ENCODE peak calls at places on chromosomes 2 and 18, in seven cellular contexts. O is fibroblast of lung, C is GM23248, J is Karpas-422, S is IMR-90, E is kidney, I is NT2/D1. L is an unnamed sample.

GRCh38 chr2:64668542-64668941 is 14.8 kb upstream of the SERTAD2 start:
- DNase-seq in O (no peak), C (no peak), J (peak), S (no peak), E (no peak), I (no peak), L (no peak)

GRCh38 chr2:64108842-64109241 is 35.4 kb downstream of the PELI1 start:
- DNase-seq in O (no peak), C (no peak), J (no peak), S (no peak), E (no peak), I (no peak), L (no peak)

GRCh38 chr2:232779935-232780334 is 3.6 kb upstream of the KCNJ13 start:
- DNase-seq in O (peak), C (no peak), J (no peak), S (peak), E (no peak), I (no peak), L (no peak)

GRCh38 chr2:10385933-10386773 is 62.0 kb downstream of the ODC1 start:
- DNase-seq in O (peak), C (peak), J (no peak), S (peak), E (no peak), I (no peak), L (no peak)

GRCh38 chr2:121197369-121198091 is 87.5 kb downstream of the TFCP2L1 start:
- DNase-seq in O (peak), C (peak), J (no peak), S (peak), E (peak), I (no peak), L (no peak)

GRCh38 chr2:234932591-234933168 is 19.1 kb upstream of the SH3BP4 start:
- DNase-seq in O (no peak), C (no peak), J (no peak), S (no peak), E (no peak), I (peak), L (peak)

GRCh38 chr2:217964658-217965161 is 38.1 kb downstream of the TNS1 start:
- DNase-seq in O (no peak), C (no peak), J (no peak), S (no peak), E (peak), I (no peak), L (peak)

GRCh38 chr2:187520121-187520624 is 34.1 kb downstream of the TFPI start:
- DNase-seq in O (no peak), C (no peak), J (no peak), S (no peak), E (peak), I (no peak), L (no peak)

GRCh38 chr18:48832961-48833700 is 117.6 kb downstream of the SMAD7 start:
- DNase-seq in O (peak), C (peak), J (no peak), S (peak), E (peak), I (no peak), L (peak)

GRCh38 chr2:89825034-89825433 is 1133.6 kb downstream of the RPIA start:
- DNase-seq in O (no peak), C (no peak), J (no peak), S (no peak), E (no peak), I (no peak), L (no peak)

GRCh38 chr18:7812431-7813063 is 245.4 kb downstream of the PTPRM start:
- DNase-seq in O (peak), C (peak), J (no peak), S (peak), E (no peak), I (no peak), L (no peak)

GRCh38 chr18:26549486-26550435 is 1.4 kb upstream of the KCTD1 start:
- DNase-seq in O (peak), C (peak), J (peak), S (peak), E (peak), I (no peak), L (peak)

GRCh38 chr2:20231632-20232031 is 6.7 kb upstream of the SDC1 start:
- DNase-seq in O (peak), C (peak), J (no peak), S (peak), E (peak), I (no peak), L (peak)

GRCh38 chr18:24421831-24422230 is 4.6 kb upstream of the IMPACT start:
- DNase-seq in O (no peak), C (no peak), J (no peak), S (no peak), E (no peak), I (no peak), L (no peak)

GRCh38 chr2:46913471-46914381 is 1.9 kb downstream of the MCFD2 start:
- DNase-seq in O (peak), C (peak), J (no peak), S (peak), E (no peak), I (no peak), L (peak)

GRCh38 chr2:62404948-62405347 is 101.0 kb downstream of the TMEM17 start:
- DNase-seq in O (no peak), C (no peak), J (no peak), S (no peak), E (no peak), I (no peak), L (no peak)

GRCh38 chr2:230680463-230681195 is 32.0 kb upstream of the CAB39 start:
- DNase-seq in O (peak), C (peak), J (peak), S (peak), E (no peak), I (no peak), L (no peak)

GRCh38 chr18:28003451-28003850 is 173.5 kb downstream of the CDH2 start:
- DNase-seq in O (peak), C (peak), J (no peak), S (peak), E (no peak), I (no peak), L (no peak)

GRCh38 chr2:88263861-88264260 is 93.7 kb downstream of the THNSL2 start:
- DNase-seq in O (no peak), C (no peak), J (no peak), S (no peak), E (no peak), I (no peak), L (no peak)

GRCh38 chr2:207782238-207783030 is 12.7 kb upstream of the FZD5 start:
- DNase-seq in O (no peak), C (no peak), J (no peak), S (no peak), E (no peak), I (no peak), L (no peak)

GRCh38 chr2:99771691-99772333 is 282.0 kb upstream of the REV1 start:
- DNase-seq in O (no peak), C (no peak), J (no peak), S (no peak), E (no peak), I (no peak), L (no peak)

GRCh38 chr18:10022365-10022764 is 108.5 kb downstream of the VAPA start:
- DNase-seq in O (no peak), C (no peak), J (no peak), S (no peak), E (no peak), I (no peak), L (no peak)

GRCh38 chr2:237231593-237231992 is 145.9 kb downstream of the COPS8 start:
- DNase-seq in O (peak), C (peak), J (no peak), S (no peak), E (no peak), I (no peak), L (no peak)

GRCh38 chr2:181190711-181191110 is 210.3 kb downstream of the UBE2E3 start:
- DNase-seq in O (no peak), C (peak), J (no peak), S (no peak), E (no peak), I (no peak), L (peak)

GRCh38 chr2:12712871-12713270 is 3.9 kb upstream of the TRIB2 start:
- DNase-seq in O (no peak), C (no peak), J (no peak), S (peak), E (no peak), I (no peak), L (no peak)

GRCh38 chr2:168752361-168752760 is 50.1 kb upstream of the NOSTRIN start:
- DNase-seq in O (no peak), C (no peak), J (no peak), S (no peak), E (no peak), I (no peak), L (no peak)

GRCh38 chr2:213241817-213242216 is 42.4 kb upstream of the SPAG16 start:
- DNase-seq in O (no peak), C (no peak), J (no peak), S (no peak), E (no peak), I (no peak), L (no peak)

GRCh38 chr2:103445356-103445755 is 683.5 kb downstream of the TMEM182 start:
- DNase-seq in O (no peak), C (no peak), J (no peak), S (no peak), E (no peak), I (no peak), L (no peak)

GRCh38 chr2:240149943-240150784 is 9.7 kb upstream of the OTOS start:
- DNase-seq in O (peak), C (peak), J (peak), S (peak), E (peak), I (peak), L (peak)

GRCh38 chr18:52903858-52904257 is 563.9 kb downstream of the DCC start:
- DNase-seq in O (no peak), C (peak), J (peak), S (no peak), E (no peak), I (peak), L (peak)

GRCh38 chr18:12520442-12520992 is 112.8 kb downstream of the PRELID3A start:
- DNase-seq in O (peak), C (peak), J (no peak), S (peak), E (no peak), I (no peak), L (peak)

GRCh38 chr2:154133823-154134222 is 262.1 kb downstream of the GALNT13 start:
- DNase-seq in O (no peak), C (peak), J (no peak), S (no peak), E (no peak), I (no peak), L (no peak)

GRCh38 chr18:71324356-71324755 is 1035.5 kb downstream of the SOCS6 start:
- DNase-seq in O (no peak), C (no peak), J (no peak), S (no peak), E (no peak), I (no peak), L (no peak)

GRCh38 chr18:48734460-48734859 is 195.6 kb downstream of the CTIF start:
- DNase-seq in O (no peak), C (peak), J (no peak), S (no peak), E (peak), I (no peak), L (no peak)

GRCh38 chr2:204072443-204073324 is 136.1 kb downstream of the ICOS start:
- DNase-seq in O (no peak), C (peak), J (peak), S (no peak), E (no peak), I (peak), L (peak)

GRCh38 chr2:218166791-218167190 is at the start of gene CXCR1:
- DNase-seq in O (no peak), C (no peak), J (peak), S (no peak), E (no peak), I (no peak), L (no peak)

GRCh38 chr2:76197842-76198448 is 487.2 kb upstream of the GCFC2 start:
- DNase-seq in O (peak), C (peak), J (peak), S (peak), E (no peak), I (peak), L (peak)

GRCh38 chr2:207399301-207399700 is 130.5 kb upstream of the CREB1 start:
- DNase-seq in O (no peak), C (no peak), J (no peak), S (no peak), E (no peak), I (no peak), L (peak)

GRCh38 chr2:72803151-72803550 is 22.7 kb downstream of the EXOC6B start:
- DNase-seq in O (peak), C (peak), J (no peak), S (peak), E (no peak), I (no peak), L (no peak)

GRCh38 chr2:172836386-172837200 is 100.9 kb downstream of the RAPGEF4 start:
- DNase-seq in O (peak), C (peak), J (no peak), S (peak), E (no peak), I (no peak), L (no peak)

GRCh38 chr2:241811209-241811951 is 2.4 kb downstream of the NEU4 start:
- DNase-seq in O (no peak), C (no peak), J (no peak), S (no peak), E (peak), I (no peak), L (no peak)

GRCh38 chr2:241809383-241810303 is 650 bp downstream of the NEU4 start:
- DNase-seq in O (no peak), C (no peak), J (no peak), S (no peak), E (peak), I (no peak), L (no peak)

GRCh38 chr2:241810304-241811208 is 1.6 kb downstream of the NEU4 start:
- DNase-seq in O (no peak), C (no peak), J (no peak), S (no peak), E (peak), I (no peak), L (no peak)

GRCh38 chr2:241808701-241809382 is at the start of gene NEU4:
- DNase-seq in O (no peak), C (no peak), J (no peak), S (no peak), E (peak), I (no peak), L (peak)

DNA sequence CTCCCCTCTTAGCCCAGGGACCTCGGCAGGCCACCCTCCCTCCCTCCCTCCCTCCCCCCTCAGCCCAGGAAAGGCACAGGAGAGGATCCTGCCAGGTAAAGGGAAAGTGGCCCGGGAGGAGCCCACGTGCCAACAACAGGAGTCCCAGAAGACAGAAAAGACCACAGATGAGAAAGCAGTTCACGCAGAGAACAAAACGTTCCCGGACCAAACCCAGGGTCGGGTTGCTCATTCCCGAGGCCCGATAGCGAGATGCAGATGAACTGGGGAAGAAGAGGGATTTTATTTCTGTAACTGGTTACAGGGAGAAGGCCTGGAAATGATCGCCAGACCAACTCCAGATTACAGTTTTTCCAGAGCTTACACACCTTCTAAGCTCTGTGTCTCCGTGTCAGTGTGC is 942 bp upstream of the NEU4 start:
- DNase-seq in O (no peak), C (no peak), J (no peak), S (no peak), E (peak), I (no peak), L (no peak)
- H3K9ac ChIP-seq in O (no peak), C (no peak), J (no peak), S (no peak), E (no peak), I (no peak), L (no peak)

GRCh38 chr18:79070486-79070885 is 1.3 kb downstream of the ATP9B start:
- DNase-seq in O (no peak), C (peak), J (peak), S (no peak), E (no peak), I (no peak), L (no peak)
- H3K9ac ChIP-seq in O (no peak), C (peak), J (peak), S (peak), E (no peak), I (no peak), L (peak)

DNA sequence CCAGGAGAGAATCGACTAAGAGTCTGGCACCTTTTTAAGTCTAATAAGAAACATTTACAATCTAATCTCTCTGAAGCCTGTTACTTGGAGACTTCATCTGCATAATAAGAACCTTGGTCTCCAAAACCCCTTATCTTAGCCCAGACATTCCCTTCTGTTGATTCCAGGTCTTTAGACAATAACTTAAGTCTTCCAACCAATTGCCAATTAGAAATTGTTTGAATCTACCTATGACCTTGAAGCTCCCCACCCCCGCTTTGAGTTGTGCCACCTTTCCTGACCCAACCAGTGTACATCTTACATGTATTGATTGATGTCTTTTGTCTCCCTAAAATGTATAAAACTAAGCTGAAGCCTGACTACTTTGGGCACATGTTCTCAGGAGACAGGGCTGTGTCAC is 49.5 kb upstream of the DTNA start:
- DNase-seq in O (peak), C (no peak), J (no peak), S (no peak), E (no peak), I (no peak), L (no peak)
- H3K9ac ChIP-seq in O (no peak), C (no peak), J (no peak), S (no peak), E (no peak), I (no peak), L (no peak)

GRCh38 chr2:31347788-31348187 is 66.8 kb downstream of the XDH start:
- DNase-seq in O (peak), C (peak), J (no peak), S (peak), E (no peak), I (no peak), L (peak)
- H3K9ac ChIP-seq in O (no peak), C (no peak), J (no peak), S (no peak), E (no peak), I (no peak), L (no peak)

DNA sequence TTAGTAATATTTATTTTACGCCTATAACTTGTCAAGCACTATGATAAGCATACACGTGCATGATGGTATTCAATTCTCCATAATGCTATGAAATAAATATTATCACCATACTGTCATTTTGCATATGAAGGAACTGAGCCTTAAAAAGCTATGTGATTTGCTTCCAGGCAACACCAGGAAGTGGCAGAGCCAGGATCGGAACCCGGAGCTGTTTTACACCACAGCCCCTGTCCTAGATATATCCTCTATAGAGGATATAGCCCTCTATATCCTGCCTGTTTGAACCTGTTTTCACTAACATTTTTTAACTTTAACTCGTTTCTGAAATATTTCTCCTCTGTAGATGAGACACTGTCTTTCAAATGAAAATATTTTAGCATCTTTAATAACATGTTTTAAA is 690.0 kb downstream of the SATB2 start:
- DNase-seq in O (no peak), C (no peak), J (no peak), S (no peak), E (no peak), I (no peak), L (no peak)
- H3K9ac ChIP-seq in O (no peak), C (no peak), J (no peak), S (no peak), E (no peak), I (no peak), L (no peak)

GRCh38 chr2:7057865-7058400 is 140.7 kb downstream of the RNF144A start:
- DNase-seq in O (no peak), C (no peak), J (peak), S (no peak), E (no peak), I (no peak), L (no peak)

GRCh38 chr2:7061436-7061779 is 144.2 kb downstream of the RNF144A start:
- DNase-seq in O (no peak), C (no peak), J (no peak), S (no peak), E (no peak), I (no peak), L (no peak)

GRCh38 chr2:7060602-7061435 is 143.6 kb downstream of the RNF144A start:
- DNase-seq in O (no peak), C (no peak), J (no peak), S (no peak), E (no peak), I (no peak), L (no peak)

GRCh38 chr2:7061921-7062320 is 144.7 kb downstream of the RNF144A start:
- DNase-seq in O (no peak), C (no peak), J (no peak), S (no peak), E (no peak), I (no peak), L (no peak)

DNA sequence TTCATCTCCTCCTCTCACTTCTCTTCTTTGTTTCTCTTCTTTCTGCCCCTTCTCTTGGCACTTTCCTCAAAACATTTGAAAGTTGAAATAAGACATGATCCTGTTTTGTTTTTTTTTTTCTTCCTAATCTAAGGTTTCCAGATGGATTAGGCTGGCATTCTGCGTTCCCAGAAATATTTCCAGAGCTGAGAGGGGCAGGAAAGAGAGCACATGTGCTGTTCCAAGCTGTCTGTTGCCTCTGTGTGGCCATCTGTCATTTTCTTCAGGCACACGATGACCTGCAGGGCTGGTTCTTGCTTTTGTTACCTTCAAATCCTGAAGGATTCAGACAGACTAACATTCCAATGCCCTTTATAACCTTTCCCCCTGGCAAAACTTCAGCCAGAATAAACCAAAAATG is 142.9 kb downstream of the RNF144A start:
- DNase-seq in O (no peak), C (no peak), J (no peak), S (no peak), E (no peak), I (no peak), L (no peak)
- H3K9ac ChIP-seq in O (no peak), C (no peak), J (no peak), S (no peak), E (no peak), I (no peak), L (no peak)